ENCODE peak calls at places on chromosomes 1 and 21, in five cellular contexts. One of them, this sample, is unnamed.

GRCh38 chr1:218346391-218347204 is 1.5 kb downstream of the TGFB2 start:
- DNase-seq in HEK293T: no peak
- DNase-seq in GM06990: peak
- DNase-seq in GM03348: peak
- DNase-seq in M059J: peak
- DNase-seq in this sample: no peak

GRCh38 chr1:34901919-34902318 is 27.5 kb downstream of the DLGAP3 start:
- DNase-seq in GM06990: no peak
- DNase-seq in HEK293T: no peak
- DNase-seq in M059J: no peak
- DNase-seq in GM03348: no peak
- DNase-seq in this sample: no peak

GRCh38 chr1:18854331-18855025 is 5.0 kb downstream of the TAS1R2 start:
- DNase-seq in M059J: no peak
- DNase-seq in GM03348: no peak
- DNase-seq in HEK293T: no peak
- DNase-seq in GM06990: no peak
- DNase-seq in this sample: no peak

GRCh38 chr21:41928621-41929220 is 25.1 kb downstream of the C2CD2 start:
- DNase-seq in GM06990: peak
- DNase-seq in M059J: peak
- DNase-seq in HEK293T: no peak
- DNase-seq in GM03348: no peak
- DNase-seq in this sample: peak

GRCh38 chr1:164092603-164093353 is 466.2 kb upstream of the PBX1 start:
- DNase-seq in GM06990: no peak
- DNase-seq in HEK293T: no peak
- DNase-seq in GM03348: no peak
- DNase-seq in M059J: peak
- DNase-seq in this sample: no peak

GRCh38 chr1:222995230-222995580 is 147.8 kb downstream of the TLR5 start:
- DNase-seq in HEK293T: no peak
- DNase-seq in M059J: peak
- DNase-seq in GM03348: no peak
- DNase-seq in GM06990: no peak
- DNase-seq in this sample: no peak

GRCh38 chr1:59081795-59082194 is 215.1 kb upstream of the FGGY start:
- DNase-seq in GM03348: peak
- DNase-seq in M059J: peak
- DNase-seq in HEK293T: no peak
- DNase-seq in GM06990: no peak
- DNase-seq in this sample: no peak

GRCh38 chr1:23446644-23447310 is 22.2 kb upstream of the TCEA3 start:
- DNase-seq in M059J: no peak
- DNase-seq in HEK293T: no peak
- DNase-seq in GM06990: no peak
- DNase-seq in GM03348: no peak
- DNase-seq in this sample: no peak

GRCh38 chr1:221708076-221708571 is 33.8 kb downstream of the DUSP10 start:
- DNase-seq in HEK293T: no peak
- DNase-seq in GM06990: peak
- DNase-seq in M059J: peak
- DNase-seq in GM03348: no peak
- DNase-seq in this sample: peak

GRCh38 chr1:153527023-153527724 is 8.6 kb downstream of the S100A6 start:
- DNase-seq in GM06990: no peak
- DNase-seq in HEK293T: no peak
- DNase-seq in M059J: no peak
- DNase-seq in GM03348: no peak
- DNase-seq in this sample: no peak

GRCh38 chr21:36610201-36610600 is 88.7 kb upstream of the SIM2 start:
- DNase-seq in HEK293T: no peak
- DNase-seq in GM03348: no peak
- DNase-seq in GM06990: no peak
- DNase-seq in M059J: peak
- DNase-seq in this sample: no peak

GRCh38 chr1:85495556-85495955 is 30.6 kb upstream of the DDAH1 start:
- DNase-seq in HEK293T: no peak
- DNase-seq in M059J: peak
- DNase-seq in GM03348: peak
- DNase-seq in GM06990: no peak
- DNase-seq in this sample: no peak

GRCh38 chr1:119713538-119714456 is 2.1 kb downstream of the PHGDH start:
- DNase-seq in HEK293T: peak
- DNase-seq in GM03348: peak
- DNase-seq in GM06990: no peak
- DNase-seq in M059J: no peak
- DNase-seq in this sample: peak

GRCh38 chr1:111274653-111275052 is 16.0 kb upstream of the CHIA start:
- DNase-seq in GM06990: peak
- DNase-seq in HEK293T: no peak
- DNase-seq in M059J: peak
- DNase-seq in GM03348: no peak
- DNase-seq in this sample: no peak

GRCh38 chr1:16112558-16113555 is 39.4 kb upstream of the FAM131C start:
- DNase-seq in GM03348: peak
- DNase-seq in HEK293T: no peak
- DNase-seq in M059J: peak
- DNase-seq in GM06990: no peak
- DNase-seq in this sample: no peak

GRCh38 chr1:62198781-62199125 is 4.1 kb downstream of the L1TD1 start:
- DNase-seq in GM06990: no peak
- DNase-seq in M059J: peak
- DNase-seq in GM03348: peak
- DNase-seq in HEK293T: no peak
- DNase-seq in this sample: no peak

GRCh38 chr1:47313915-47314664 is at the start of gene STIL:
- DNase-seq in HEK293T: peak
- DNase-seq in GM06990: peak
- DNase-seq in M059J: peak
- DNase-seq in GM03348: peak
- DNase-seq in this sample: peak

GRCh38 chr1:3483801-3484444 is 29.5 kb downstream of the ARHGEF16 start:
- DNase-seq in GM03348: peak
- DNase-seq in M059J: no peak
- DNase-seq in GM06990: no peak
- DNase-seq in HEK293T: peak
- DNase-seq in this sample: no peak

GRCh38 chr1:220700591-220701179 is 10.5 kb downstream of the C1orf115 start:
- DNase-seq in GM06990: no peak
- DNase-seq in M059J: peak
- DNase-seq in HEK293T: no peak
- DNase-seq in GM03348: no peak
- DNase-seq in this sample: no peak

GRCh38 chr1:54362881-54363340 is 43.3 kb downstream of the SSBP3 start:
- DNase-seq in GM03348: peak
- DNase-seq in GM06990: no peak
- DNase-seq in HEK293T: no peak
- DNase-seq in M059J: no peak
- DNase-seq in this sample: no peak

This sample was measured in GF-D8.